ENCODE peak calls at places on chromosome 19, in eight cellular contexts. W is small intestine, D is IMR-90, G is cardiac muscle cell, I is adrenal gland, T is aorta, U is AG04450, F is brain microvascular endothelial cell. V is an unnamed sample. For H3K27me3, the result is how much of the 10 kb centered on the place peaks cover.

GRCh38 chr19:5214371-5214770 is 126.2 kb downstream of the PTPRS start:
- DNase-seq in W (no peak), D (no peak), G (no peak), I (no peak), T (no peak), U (no peak), F (no peak), V (no peak)

GRCh38 chr19:34351382-34351802 is 13.6 kb upstream of the GPI start:
- DNase-seq in W (no peak), D (no peak), G (no peak), I (no peak), T (no peak), U (no peak), F (no peak), V (no peak)

GRCh38 chr19:19405919-19406877 is 723 bp downstream of the GATAD2A start:
- DNase-seq in W (no peak), D (peak), G (peak), I (peak), T (peak), U (no peak), F (no peak), V (peak)

GRCh38 chr19:36963262-36963661 is 47.1 kb downstream of the ZNF568 start:
- DNase-seq in W (no peak), D (no peak), G (no peak), I (no peak), T (no peak), U (no peak), F (no peak), V (no peak)

GRCh38 chr19:2051771-2052704 is 994 bp upstream of the MKNK2 start:
- DNase-seq in W (peak), D (no peak), G (no peak), I (peak), T (no peak), U (no peak), F (no peak), V (no peak)

GRCh38 chr19:44113784-44114390 is 688 bp downstream of the ZNF225 start:
- DNase-seq in W (peak), D (peak), G (no peak), I (peak), T (no peak), U (no peak), F (no peak), V (no peak)

GRCh38 chr19:24055548-24055947 is 31.4 kb upstream of the ZNF254 start:
- DNase-seq in W (no peak), D (no peak), G (no peak), I (no peak), T (no peak), U (no peak), F (no peak), V (no peak)

GRCh38 chr19:31278555-31279435 is 70.4 kb downstream of the TSHZ3 start:
- DNase-seq in W (no peak), D (no peak), G (no peak), I (no peak), T (no peak), U (no peak), F (no peak), V (no peak)

GRCh38 chr19:16303755-16304154 is 20.9 kb upstream of the KLF2 start:
- DNase-seq in W (no peak), D (no peak), G (no peak), I (no peak), T (no peak), U (no peak), F (no peak), V (peak)

GRCh38 chr19:2992958-2993357 is 15.6 kb downstream of the TLE6 start:
- DNase-seq in W (no peak), D (no peak), G (no peak), I (no peak), T (no peak), U (no peak), F (no peak), V (no peak)

GRCh38 chr19:29529646-29530548 is 4.1 kb downstream of the VSTM2B start:
- DNase-seq in W (no peak), D (no peak), G (peak), I (no peak), T (peak), U (no peak), F (no peak), V (no peak)

GRCh38 chr19:3738477-3739220 is 22.8 kb downstream of the APBA3 start:
- DNase-seq in W (no peak), D (no peak), G (no peak), I (no peak), T (no peak), U (no peak), F (no peak), V (no peak)

GRCh38 chr19:15640294-15640903 is at the start of gene CYP4F3:
- DNase-seq in W (peak), D (no peak), G (no peak), I (peak), T (no peak), U (no peak), F (no peak), V (no peak)

GRCh38 chr19:37635076-37636056 is 19.9 kb downstream of the ZFP30 start:
- DNase-seq in W (no peak), D (no peak), G (no peak), I (no peak), T (no peak), U (no peak), F (no peak), V (no peak)

GRCh38 chr19:3976495-3977241 is 5.8 kb upstream of the DAPK3 start:
- DNase-seq in W (no peak), D (no peak), G (no peak), I (no peak), T (no peak), U (no peak), F (no peak), V (no peak)

GRCh38 chr19:30450101-30450500 is 77.9 kb downstream of the ZNF536 start:
- DNase-seq in W (no peak), D (no peak), G (peak), I (peak), T (no peak), U (no peak), F (no peak), V (no peak)

GRCh38 chr19:15332311-15332996 is at the start of gene BRD4:
- DNase-seq in W (peak), D (peak), G (peak), I (peak), T (peak), U (no peak), F (no peak), V (peak)

GRCh38 chr19:31214997-31215396 is 134.2 kb downstream of the TSHZ3 start:
- DNase-seq in W (no peak), D (no peak), G (no peak), I (no peak), T (no peak), U (no peak), F (no peak), V (no peak)

GRCh38 chr19:11480927-11481776 is at the start of gene ELAVL3:
- DNase-seq in W (no peak), D (no peak), G (no peak), I (no peak), T (no peak), U (no peak), F (no peak), V (no peak)

GRCh38 chr19:19485161-19485997 is 30.0 kb downstream of the TSSK6 start:
- DNase-seq in W (no peak), D (peak), G (no peak), I (no peak), T (no peak), U (no peak), F (peak), V (no peak)

GRCh38 chr19:46035986-46036744 is 4.6 kb downstream of the IGFL4 start:
- DNase-seq in W (no peak), D (no peak), G (no peak), I (no peak), T (no peak), U (no peak), F (no peak), V (no peak)

GRCh38 chr19:46035546-46035945 is 5.3 kb downstream of the IGFL4 start:
- DNase-seq in W (no peak), D (no peak), G (no peak), I (no peak), T (no peak), U (no peak), F (no peak), V (no peak)

GRCh38 chr19:46033401-46033800 is 7.4 kb downstream of the IGFL4 start:
- DNase-seq in W (no peak), D (no peak), G (no peak), I (no peak), T (no peak), U (no peak), F (no peak), V (no peak)

GRCh38 chr19:46040125-46040524 is 677 bp downstream of the IGFL4 start:
- DNase-seq in W (no peak), D (no peak), G (no peak), I (no peak), T (peak), U (no peak), F (no peak), V (no peak)

DNA sequence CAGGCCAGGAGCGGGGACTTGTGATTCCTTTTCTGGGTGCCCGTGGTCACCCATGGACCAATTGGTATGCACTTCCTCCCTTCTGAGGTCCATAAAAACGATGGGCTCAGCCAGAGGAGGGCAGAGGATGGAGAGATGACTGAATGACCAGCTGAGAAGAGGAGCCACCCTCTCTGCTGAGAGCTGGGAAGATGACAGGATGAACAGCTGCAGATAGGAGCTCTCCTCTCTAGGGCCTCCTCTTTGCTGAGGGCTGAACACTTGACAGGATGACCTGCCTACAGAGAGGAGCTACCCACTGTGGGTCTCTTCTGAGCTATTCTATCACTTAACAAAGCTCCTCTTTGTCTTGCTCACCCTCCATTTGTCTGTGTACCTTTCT is 4.1 kb downstream of the IGFL4 start:
- DNase-seq in W (no peak), D (no peak), G (no peak), I (no peak), T (no peak), U (no peak), F (no peak), V (no peak)
- H3K27me3 ChIP-seq in W (under half), D (under half), G (under half), I (under half), T (under half), U (under half), F (under half), V (under half)

DNA sequence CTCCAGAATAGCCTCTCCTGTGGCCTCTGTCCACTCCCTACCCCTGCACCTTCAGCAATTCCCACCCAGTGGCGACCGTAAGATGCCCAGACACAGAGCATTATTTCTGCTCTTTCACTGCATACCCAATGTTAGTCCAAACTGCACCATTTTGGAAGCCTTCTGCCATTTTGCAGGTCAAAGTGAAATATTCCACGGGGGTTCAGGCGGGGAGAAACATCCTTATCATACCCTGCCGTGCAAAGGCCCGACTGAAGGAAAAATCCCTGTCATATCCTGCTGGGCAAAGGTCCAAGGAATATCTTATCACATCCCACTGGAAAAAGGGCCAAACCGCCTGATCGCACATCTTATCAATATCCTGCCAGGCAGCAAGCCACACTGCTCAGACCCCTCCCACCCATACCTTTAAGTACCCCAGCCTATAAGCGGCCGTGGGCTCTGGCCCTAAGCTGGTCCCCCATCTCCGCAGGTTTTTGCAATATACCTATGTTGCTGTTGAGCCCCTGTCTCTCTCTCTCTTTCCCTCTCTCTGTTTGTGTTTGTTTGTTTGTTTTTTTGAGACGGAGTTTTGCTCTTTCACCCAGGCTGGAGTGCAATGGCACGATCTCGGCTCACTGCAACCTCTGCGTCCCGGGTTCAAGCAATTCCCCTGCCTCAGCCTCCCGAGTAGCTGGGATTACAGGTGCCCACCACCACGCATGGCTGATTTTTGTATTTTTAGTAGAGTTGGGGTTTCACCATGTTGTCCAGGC is 18.2 kb downstream of the CLEC11A start:
- DNase-seq in W (no peak), D (no peak), G (no peak), I (no peak), T (no peak), U (no peak), F (no peak), V (peak)
- H3K27me3 ChIP-seq in W (under half), D (under half), G (under half), I (under half), T (under half), U (under half), F (under half), V (under half)

GRCh38 chr19:49059056-49059455 is 1.5 kb upstream of the CGB7 start:
- DNase-seq in W (no peak), D (no peak), G (no peak), I (no peak), T (no peak), U (no peak), F (no peak), V (no peak)
- H3K27me3 ChIP-seq in W (under half), D (under half), G (under half), I (under half), T (under half), U (under half), F (under half), V (under half)

GRCh38 chr19:50567882-50568281 is 353 bp downstream of the LRRC4B start:
- DNase-seq in W (no peak), D (no peak), G (no peak), I (no peak), T (no peak), U (no peak), F (no peak), V (no peak)
- H3K27me3 ChIP-seq in W (under half), D (under half), G (under half), I (under half), T (under half), U (under half), F (under half), V (under half)

GRCh38 chr19:17832443-17833208 is 11.3 kb upstream of the INSL3 start:
- DNase-seq in W (no peak), D (no peak), G (no peak), I (no peak), T (no peak), U (no peak), F (no peak), V (no peak)

GRCh38 chr19:17831419-17831888 is 10.1 kb upstream of the INSL3 start:
- DNase-seq in W (no peak), D (no peak), G (no peak), I (no peak), T (peak), U (no peak), F (no peak), V (no peak)

GRCh38 chr19:17829855-17830566 is 8.7 kb upstream of the INSL3 start:
- DNase-seq in W (peak), D (peak), G (peak), I (no peak), T (no peak), U (no peak), F (peak), V (no peak)

GRCh38 chr19:17834350-17835181 is 13.2 kb downstream of the JAK3 start:
- DNase-seq in W (no peak), D (no peak), G (no peak), I (no peak), T (no peak), U (no peak), F (no peak), V (no peak)

DNA sequence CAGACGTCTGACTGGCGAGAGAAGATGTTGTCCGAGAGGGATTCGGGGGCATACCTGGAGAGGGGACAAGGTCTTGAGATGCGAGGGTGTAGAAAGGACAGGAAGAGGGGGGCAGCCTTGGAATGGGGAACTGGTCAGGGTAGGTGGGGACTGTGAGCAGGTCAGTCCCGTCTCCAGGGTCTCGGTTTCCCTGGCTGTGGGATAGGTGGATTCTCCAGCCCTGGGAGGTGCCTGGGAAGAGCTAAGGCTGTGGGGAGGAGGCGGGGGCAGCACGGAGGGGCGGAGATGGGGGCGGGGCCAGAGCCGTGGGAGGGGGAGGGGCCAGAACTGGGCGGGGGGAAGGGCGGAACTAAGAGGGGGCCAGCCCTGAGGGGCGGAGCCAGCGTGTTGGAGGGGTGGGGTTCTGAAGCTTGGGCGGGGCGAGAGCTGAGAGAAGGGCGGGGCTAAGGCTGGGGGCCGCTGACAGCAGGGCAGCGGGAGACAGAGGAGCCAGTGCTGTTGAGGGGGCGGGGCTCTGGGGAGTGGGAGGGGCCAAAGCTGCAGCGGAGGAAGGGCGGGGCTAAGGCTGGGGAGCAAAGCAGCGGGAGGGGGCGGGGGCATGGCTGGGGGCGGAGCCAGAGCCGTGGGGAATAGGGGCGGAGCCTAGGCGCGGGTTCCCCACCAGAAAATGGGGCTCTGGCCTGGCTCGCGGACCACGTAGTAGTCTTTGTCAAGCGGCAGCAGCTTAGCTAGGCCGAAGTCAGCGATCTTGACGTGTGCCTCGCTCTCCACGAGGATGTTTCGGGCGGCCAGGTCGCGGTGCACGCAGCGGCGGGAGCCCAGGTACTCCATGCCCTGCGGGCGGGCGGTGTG is 9.5 kb upstream of the INSL3 start:
- DNase-seq in W (peak), D (peak), G (peak), I (peak), T (peak), U (no peak), F (peak), V (peak)
- H3K27me3 ChIP-seq in W (under half), D (under half), G (under half), I (under half), T (under half), U (under half), F (under half), V (under half)

GRCh38 chr19:6708346-6708745 is 12.1 kb downstream of the C3 start:
- DNase-seq in W (no peak), D (no peak), G (no peak), I (no peak), T (no peak), U (no peak), F (no peak), V (no peak)
- H3K27me3 ChIP-seq in W (under half), D (under half), G (under half), I (under half), T (under half), U (under half), F (under half), V (under half)

DNA sequence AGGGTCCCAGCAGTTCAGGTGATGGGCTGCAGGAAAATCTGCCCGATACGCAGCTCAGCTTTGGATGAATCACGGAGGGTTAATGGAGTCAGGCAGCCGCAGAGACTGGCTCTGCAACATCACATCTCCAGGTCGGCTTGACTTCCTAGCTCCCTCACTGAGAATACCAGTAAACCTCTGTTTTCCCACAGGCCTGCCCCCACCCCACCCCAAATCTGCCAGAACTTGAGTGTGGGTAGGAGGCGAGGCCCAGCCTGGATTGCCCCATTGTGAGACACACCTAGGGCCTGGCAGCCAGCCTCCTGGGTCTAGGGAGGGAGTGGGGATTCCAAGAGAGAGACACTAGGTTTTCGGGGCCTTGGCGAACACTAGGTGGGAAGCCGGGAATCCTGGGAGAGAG is 3.7 kb upstream of the KRTDAP start:
- DNase-seq in W (no peak), D (no peak), G (no peak), I (no peak), T (no peak), U (no peak), F (no peak), V (no peak)
- H3K27me3 ChIP-seq in W (under half), D (under half), G (under half), I (under half), T (under half), U (under half), F (under half), V (under half)

GRCh38 chr19:54253331-54254194 is 3.5 kb downstream of the LILRB5 start:
- DNase-seq in W (no peak), D (no peak), G (no peak), I (no peak), T (no peak), U (no peak), F (no peak), V (no peak)

GRCh38 chr19:54254195-54254906 is 2.7 kb downstream of the LILRB5 start:
- DNase-seq in W (no peak), D (no peak), G (no peak), I (no peak), T (no peak), U (no peak), F (no peak), V (no peak)

GRCh38 chr19:54256250-54257115 is 590 bp downstream of the LILRB5 start:
- DNase-seq in W (no peak), D (no peak), G (no peak), I (no peak), T (no peak), U (no peak), F (no peak), V (no peak)

GRCh38 chr19:54257116-54257480 is at the start of gene LILRB5:
- DNase-seq in W (no peak), D (no peak), G (no peak), I (no peak), T (no peak), U (no peak), F (no peak), V (no peak)

GRCh38 chr19:54255105-54255775 is 1.8 kb downstream of the LILRB5 start:
- DNase-seq in W (no peak), D (no peak), G (no peak), I (no peak), T (no peak), U (no peak), F (no peak), V (no peak)
- H3K27me3 ChIP-seq in W (under half), D (under half), G (under half), I (under half), T (under half), U (under half), F (under half), V (under half)

GRCh38 chr19:13622727-13623126 is 116.4 kb upstream of the CACNA1A start:
- DNase-seq in W (no peak), D (no peak), G (peak), I (no peak), T (no peak), U (no peak), F (no peak), V (no peak)
- H3K27me3 ChIP-seq in W (under half), D (under half), G (under half), I (under half), T (under half), U (under half), F (under half), V (under half)

V was measured in endothelial cell of umbilical vein.